ENCODE peak calls at places on chromosome 18, in seven cellular contexts. One of them, this sample, is unnamed.

GRCh38 chr18:58893388-58894099 is 28.9 kb downstream of the ZNF532 start:
- DNase-seq in T-helper 1 cell: no peak
- DNase-seq in spleen: no peak
- DNase-seq in GM19239: no peak
- DNase-seq in heart left ventricle: no peak
- DNase-seq in H9: no peak
- DNase-seq in left lung: no peak
- DNase-seq in this sample: no peak

GRCh38 chr18:2715990-2716389 is 60.5 kb downstream of the SMCHD1 start:
- DNase-seq in T-helper 1 cell: no peak
- DNase-seq in spleen: no peak
- DNase-seq in GM19239: no peak
- DNase-seq in heart left ventricle: no peak
- DNase-seq in H9: no peak
- DNase-seq in left lung: no peak
- DNase-seq in this sample: no peak

GRCh38 chr18:39959839-39960238 is 1995.2 kb upstream of the PIK3C3 start:
- DNase-seq in T-helper 1 cell: no peak
- DNase-seq in spleen: no peak
- DNase-seq in GM19239: no peak
- DNase-seq in heart left ventricle: no peak
- DNase-seq in H9: no peak
- DNase-seq in left lung: no peak
- DNase-seq in this sample: no peak

GRCh38 chr18:59563386-59563785 is 133.8 kb downstream of the CCBE1 start:
- DNase-seq in T-helper 1 cell: no peak
- DNase-seq in spleen: no peak
- DNase-seq in GM19239: no peak
- DNase-seq in heart left ventricle: no peak
- DNase-seq in H9: no peak
- DNase-seq in left lung: no peak
- DNase-seq in this sample: no peak

GRCh38 chr18:80210312-80211083 is 36.8 kb downstream of the PARD6G start:
- DNase-seq in T-helper 1 cell: no peak
- DNase-seq in spleen: no peak
- DNase-seq in GM19239: no peak
- DNase-seq in heart left ventricle: no peak
- DNase-seq in H9: no peak
- DNase-seq in left lung: no peak
- DNase-seq in this sample: no peak

GRCh38 chr18:3655637-3656050 is 205.7 kb downstream of the TGIF1 start:
- DNase-seq in T-helper 1 cell: no peak
- DNase-seq in spleen: no peak
- DNase-seq in GM19239: no peak
- DNase-seq in heart left ventricle: no peak
- DNase-seq in H9: no peak
- DNase-seq in left lung: no peak
- DNase-seq in this sample: no peak

GRCh38 chr18:60069145-60069544 is 169.3 kb downstream of the PMAIP1 start:
- DNase-seq in T-helper 1 cell: no peak
- DNase-seq in spleen: no peak
- DNase-seq in GM19239: no peak
- DNase-seq in heart left ventricle: no peak
- DNase-seq in H9: no peak
- DNase-seq in left lung: no peak
- DNase-seq in this sample: no peak

GRCh38 chr18:38493991-38494559 is 928.5 kb upstream of the CELF4 start:
- DNase-seq in T-helper 1 cell: no peak
- DNase-seq in spleen: no peak
- DNase-seq in GM19239: no peak
- DNase-seq in heart left ventricle: no peak
- DNase-seq in H9: no peak
- DNase-seq in left lung: no peak
- DNase-seq in this sample: no peak

GRCh38 chr18:70448588-70448987 is 159.7 kb downstream of the SOCS6 start:
- DNase-seq in T-helper 1 cell: no peak
- DNase-seq in spleen: no peak
- DNase-seq in GM19239: no peak
- DNase-seq in heart left ventricle: no peak
- DNase-seq in H9: no peak
- DNase-seq in left lung: no peak
- DNase-seq in this sample: no peak

GRCh38 chr18:73987247-73987980 is 160.2 kb downstream of the FBXO15 start:
- DNase-seq in T-helper 1 cell: no peak
- DNase-seq in spleen: no peak
- DNase-seq in GM19239: no peak
- DNase-seq in heart left ventricle: no peak
- DNase-seq in H9: no peak
- DNase-seq in left lung: no peak
- DNase-seq in this sample: no peak

GRCh38 chr18:74213429-74213828 is 65.1 kb downstream of the TIMM21 start:
- DNase-seq in T-helper 1 cell: no peak
- DNase-seq in spleen: no peak
- DNase-seq in GM19239: no peak
- DNase-seq in heart left ventricle: no peak
- DNase-seq in H9: no peak
- DNase-seq in left lung: no peak
- DNase-seq in this sample: no peak

GRCh38 chr18:23529597-23529996 is 26.3 kb downstream of the RMC1 start:
- DNase-seq in T-helper 1 cell: no peak
- DNase-seq in spleen: no peak
- DNase-seq in GM19239: no peak
- DNase-seq in heart left ventricle: no peak
- DNase-seq in H9: no peak
- DNase-seq in left lung: no peak
- DNase-seq in this sample: no peak

GRCh38 chr18:56726906-56727305 is 75.7 kb downstream of the WDR7 start:
- DNase-seq in T-helper 1 cell: no peak
- DNase-seq in spleen: no peak
- DNase-seq in GM19239: no peak
- DNase-seq in heart left ventricle: no peak
- DNase-seq in H9: no peak
- DNase-seq in left lung: no peak
- DNase-seq in this sample: no peak

GRCh38 chr18:71443726-71444480 is 1100.2 kb downstream of the CBLN2 start:
- DNase-seq in T-helper 1 cell: no peak
- DNase-seq in spleen: no peak
- DNase-seq in GM19239: no peak
- DNase-seq in heart left ventricle: no peak
- DNase-seq in H9: no peak
- DNase-seq in left lung: no peak
- DNase-seq in this sample: no peak

GRCh38 chr18:4181882-4182568 is 273.1 kb downstream of the DLGAP1 start:
- DNase-seq in T-helper 1 cell: no peak
- DNase-seq in spleen: no peak
- DNase-seq in GM19239: no peak
- DNase-seq in heart left ventricle: no peak
- DNase-seq in H9: peak
- DNase-seq in left lung: no peak
- DNase-seq in this sample: no peak

GRCh38 chr18:56333846-56334245 is 304.5 kb downstream of the TXNL1 start:
- DNase-seq in T-helper 1 cell: no peak
- DNase-seq in spleen: no peak
- DNase-seq in GM19239: no peak
- DNase-seq in heart left ventricle: no peak
- DNase-seq in H9: no peak
- DNase-seq in left lung: no peak
- DNase-seq in this sample: no peak

GRCh38 chr18:70491734-70492348 is 203.0 kb downstream of the SOCS6 start:
- DNase-seq in T-helper 1 cell: no peak
- DNase-seq in spleen: no peak
- DNase-seq in GM19239: peak
- DNase-seq in heart left ventricle: no peak
- DNase-seq in H9: peak
- DNase-seq in left lung: no peak
- DNase-seq in this sample: peak

GRCh38 chr18:12851709-12852108 is 32.3 kb downstream of the PTPN2 start:
- DNase-seq in T-helper 1 cell: no peak
- DNase-seq in spleen: no peak
- DNase-seq in GM19239: no peak
- DNase-seq in heart left ventricle: no peak
- DNase-seq in H9: no peak
- DNase-seq in left lung: no peak
- DNase-seq in this sample: no peak

GRCh38 chr18:57942493-57942892 is 101.5 kb upstream of the NEDD4L start:
- DNase-seq in T-helper 1 cell: no peak
- DNase-seq in spleen: no peak
- DNase-seq in GM19239: no peak
- DNase-seq in heart left ventricle: no peak
- DNase-seq in H9: no peak
- DNase-seq in left lung: no peak
- DNase-seq in this sample: no peak

GRCh38 chr18:9951022-9951859 is 37.4 kb downstream of the VAPA start:
- DNase-seq in T-helper 1 cell: no peak
- DNase-seq in spleen: no peak
- DNase-seq in GM19239: no peak
- DNase-seq in heart left ventricle: no peak
- DNase-seq in H9: peak
- DNase-seq in left lung: no peak
- DNase-seq in this sample: no peak

GRCh38 chr18:11219571-11219970 is 70.2 kb upstream of the PIEZO2 start:
- DNase-seq in T-helper 1 cell: no peak
- DNase-seq in spleen: no peak
- DNase-seq in GM19239: no peak
- DNase-seq in heart left ventricle: no peak
- DNase-seq in H9: no peak
- DNase-seq in left lung: no peak
- DNase-seq in this sample: no peak